ENCODE peak calls at places on chromosome 22, in five cellular contexts. One of them, this sample, is unnamed.
A peak's percentile ranks its signal among the peaks of the same experiment; 100 is the strongest.

GRCh38 chr22:19109198-19110063 is 12.8 kb downstream of the DGCR2 start:
- DNase-seq in MM.1S: peak; percentile 77
- DNase-seq in hepatocyte: peak; percentile 63
- DNase-seq in GM23248: peak; percentile 65
- DNase-seq in PC-3: no peak
- DNase-seq in this sample: peak; percentile 75

GRCh38 chr22:30940655-30941362 is 27.8 kb downstream of the MORC2 start:
- DNase-seq in MM.1S: no peak
- DNase-seq in hepatocyte: no peak
- DNase-seq in GM23248: no peak
- DNase-seq in PC-3: no peak
- DNase-seq in this sample: no peak

GRCh38 chr22:19714320-19715252 is at the start of gene SEPTIN5:
- DNase-seq in MM.1S: no peak
- DNase-seq in hepatocyte: no peak
- DNase-seq in GM23248: peak; percentile 50
- DNase-seq in PC-3: no peak
- DNase-seq in this sample: no peak

GRCh38 chr22:21947040-21948014 is 5.3 kb downstream of the PPM1F start:
- DNase-seq in MM.1S: no peak
- DNase-seq in hepatocyte: peak; percentile 57
- DNase-seq in GM23248: peak; percentile 75
- DNase-seq in PC-3: peak; percentile 19
- DNase-seq in this sample: no peak

GRCh38 chr22:49768511-49768910 is 59.2 kb downstream of the BRD1 start:
- DNase-seq in MM.1S: no peak
- DNase-seq in hepatocyte: no peak
- DNase-seq in GM23248: no peak
- DNase-seq in PC-3: no peak
- DNase-seq in this sample: no peak

GRCh38 chr22:40156001-40156516 is 21.7 kb upstream of the TNRC6B start:
- DNase-seq in MM.1S: peak; percentile 11
- DNase-seq in hepatocyte: peak; percentile 77
- DNase-seq in GM23248: peak; percentile 49
- DNase-seq in PC-3: peak; percentile 87
- DNase-seq in this sample: no peak

GRCh38 chr22:39278040-39278439 is 33.3 kb upstream of the PDGFB start:
- DNase-seq in MM.1S: no peak
- DNase-seq in hepatocyte: no peak
- DNase-seq in GM23248: peak; percentile 77
- DNase-seq in PC-3: peak; percentile 15
- DNase-seq in this sample: no peak

GRCh38 chr22:35352214-35353111 is 28.4 kb upstream of the HMOX1 start:
- DNase-seq in MM.1S: peak; percentile 80
- DNase-seq in hepatocyte: no peak
- DNase-seq in GM23248: peak; percentile 45
- DNase-seq in PC-3: peak; percentile 19
- DNase-seq in this sample: peak; percentile 91

GRCh38 chr22:35648066-35649025 is at the start of gene APOL6:
- DNase-seq in MM.1S: peak; percentile 86
- DNase-seq in hepatocyte: peak; percentile 75
- DNase-seq in GM23248: peak; percentile 85
- DNase-seq in PC-3: peak; percentile 68
- DNase-seq in this sample: peak; percentile 81

GRCh38 chr22:20248461-20248959 is 19.6 kb downstream of the RTN4R start:
- DNase-seq in MM.1S: no peak
- DNase-seq in hepatocyte: no peak
- DNase-seq in GM23248: no peak
- DNase-seq in PC-3: no peak
- DNase-seq in this sample: no peak

GRCh38 chr22:40753114-40753513 is 66.0 kb downstream of the SLC25A17 start:
- DNase-seq in MM.1S: no peak
- DNase-seq in hepatocyte: no peak
- DNase-seq in GM23248: no peak
- DNase-seq in PC-3: no peak
- DNase-seq in this sample: no peak

GRCh38 chr22:37806409-37807338 is 1.1 kb upstream of the GCAT start:
- DNase-seq in MM.1S: no peak
- DNase-seq in hepatocyte: peak; percentile 50
- DNase-seq in GM23248: peak; percentile 86
- DNase-seq in PC-3: peak; percentile 49
- DNase-seq in this sample: no peak

GRCh38 chr22:47168900-47169800 is 406.7 kb downstream of the TBC1D22A start:
- DNase-seq in MM.1S: no peak
- DNase-seq in hepatocyte: no peak
- DNase-seq in GM23248: peak; percentile 26
- DNase-seq in PC-3: peak; percentile 23
- DNase-seq in this sample: no peak

DNA sequence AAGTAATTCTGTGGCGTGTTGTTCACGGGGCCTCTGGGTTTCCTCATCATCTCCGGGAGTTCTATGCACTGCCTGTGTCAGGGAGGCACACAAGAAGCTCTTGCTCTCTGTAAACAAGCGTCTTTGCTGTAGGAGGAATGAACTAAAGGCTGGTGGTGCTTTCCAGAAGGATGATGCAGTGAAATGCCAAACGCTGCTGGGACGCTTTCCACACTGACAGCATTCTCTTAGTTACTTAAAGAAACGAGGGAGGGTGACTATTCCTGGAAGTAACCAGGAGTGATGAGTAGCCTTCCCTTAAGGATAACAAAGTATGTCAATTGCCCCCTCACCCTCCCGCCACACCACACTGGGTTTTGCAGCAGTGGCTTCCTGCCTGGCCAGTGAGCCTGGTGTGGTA is 38.5 kb upstream of the NUP50 start:
- DNase-seq in MM.1S: no peak
- DNase-seq in hepatocyte: peak; percentile 49
- DNase-seq in GM23248: peak; percentile 83
- DNase-seq in PC-3: no peak
- DNase-seq in this sample: no peak
- TF ChIP-seq EZH2phosphoT487 in MM.1S: no peak
- TF ChIP-seq EZH2phosphoT487 in hepatocyte: no peak
- TF ChIP-seq EZH2phosphoT487 in GM23248: no peak
- TF ChIP-seq EZH2phosphoT487 in PC-3: no peak
- TF ChIP-seq EZH2phosphoT487 in this sample: no peak

DNA sequence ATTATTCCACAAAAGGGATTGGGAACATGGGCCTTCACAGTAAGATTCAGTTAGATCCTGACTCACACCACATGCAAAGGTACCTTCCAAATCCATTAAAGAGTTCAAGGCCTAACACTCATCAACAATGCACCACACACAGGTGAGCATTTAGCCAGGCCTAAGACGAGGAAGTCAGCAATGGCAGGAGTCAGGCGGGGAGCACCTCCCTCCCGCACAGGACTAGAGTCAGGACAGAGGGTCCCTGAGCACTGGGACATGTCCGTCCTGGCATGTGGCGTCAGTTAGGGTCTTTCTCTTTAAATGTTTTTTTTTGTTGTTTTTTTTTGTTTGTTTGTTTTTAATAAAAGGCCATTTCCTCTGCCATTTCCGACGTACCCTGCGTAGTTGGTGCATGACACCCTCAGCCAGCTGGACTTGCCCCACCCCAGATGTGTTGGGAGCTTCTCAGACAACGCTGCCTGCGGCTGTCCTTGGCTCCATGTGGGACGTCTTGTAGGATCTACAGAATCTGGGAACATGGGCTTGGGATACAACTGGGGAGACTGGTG is 1458.6 kb downstream of the BRD1 start:
- DNase-seq in MM.1S: no peak
- DNase-seq in hepatocyte: no peak
- DNase-seq in GM23248: no peak
- DNase-seq in PC-3: no peak
- DNase-seq in this sample: no peak
- H2AFZ ChIP-seq in MM.1S: no peak overlapping the region
- H2AFZ ChIP-seq in hepatocyte: no peak overlapping the region
- H2AFZ ChIP-seq in GM23248: no peak overlapping the region
- H2AFZ ChIP-seq in PC-3: no peak overlapping the region
- H2AFZ ChIP-seq in this sample: no peak overlapping the region

GRCh38 chr22:32744560-32744959 is 56.9 kb upstream of the TIMP3 start:
- DNase-seq in MM.1S: no peak
- DNase-seq in hepatocyte: no peak
- DNase-seq in GM23248: no peak
- DNase-seq in PC-3: no peak
- DNase-seq in this sample: no peak

GRCh38 chr22:32745251-32745995 is 56.1 kb upstream of the TIMP3 start:
- DNase-seq in MM.1S: no peak
- DNase-seq in hepatocyte: peak; percentile 77
- DNase-seq in GM23248: peak; percentile 72
- DNase-seq in PC-3: peak; percentile 2
- DNase-seq in this sample: no peak

GRCh38 chr22:32746715-32747114 is 54.8 kb upstream of the TIMP3 start:
- DNase-seq in MM.1S: no peak
- DNase-seq in hepatocyte: no peak
- DNase-seq in GM23248: no peak
- DNase-seq in PC-3: no peak
- DNase-seq in this sample: no peak

GRCh38 chr22:32747588-32747987 is 53.9 kb upstream of the TIMP3 start:
- DNase-seq in MM.1S: no peak
- DNase-seq in hepatocyte: no peak
- DNase-seq in GM23248: no peak
- DNase-seq in PC-3: no peak
- DNase-seq in this sample: no peak

GRCh38 chr22:32745996-32746322 is 55.5 kb upstream of the TIMP3 start:
- DNase-seq in MM.1S: no peak
- DNase-seq in hepatocyte: no peak
- DNase-seq in GM23248: no peak
- DNase-seq in PC-3: no peak
- DNase-seq in this sample: no peak
- H3K4me2 ChIP-seq in MM.1S: no peak overlapping the region
- H3K4me2 ChIP-seq in hepatocyte: peak overlapping the region; percentile 71
- H3K4me2 ChIP-seq in GM23248: peak overlapping the region; percentile 78
- H3K4me2 ChIP-seq in PC-3: no peak overlapping the region
- H3K4me2 ChIP-seq in this sample: no peak overlapping the region

GRCh38 chr22:42721045-42721434 is 370 bp upstream of the A4GALT start:
- DNase-seq in MM.1S: no peak
- DNase-seq in hepatocyte: no peak
- DNase-seq in GM23248: peak; percentile 47
- DNase-seq in PC-3: no peak
- DNase-seq in this sample: no peak

GRCh38 chr22:42725606-42726355 is 5.1 kb upstream of the A4GALT start:
- DNase-seq in MM.1S: no peak
- DNase-seq in hepatocyte: no peak
- DNase-seq in GM23248: no peak
- DNase-seq in PC-3: no peak
- DNase-seq in this sample: no peak

GRCh38 chr22:42724062-42724461 is 3.4 kb upstream of the A4GALT start:
- DNase-seq in MM.1S: no peak
- DNase-seq in hepatocyte: no peak
- DNase-seq in GM23248: no peak
- DNase-seq in PC-3: no peak
- DNase-seq in this sample: no peak

GRCh38 chr22:42732071-42732470 is 11.4 kb upstream of the A4GALT start:
- DNase-seq in MM.1S: no peak
- DNase-seq in hepatocyte: no peak
- DNase-seq in GM23248: no peak
- DNase-seq in PC-3: no peak
- DNase-seq in this sample: no peak

DNA sequence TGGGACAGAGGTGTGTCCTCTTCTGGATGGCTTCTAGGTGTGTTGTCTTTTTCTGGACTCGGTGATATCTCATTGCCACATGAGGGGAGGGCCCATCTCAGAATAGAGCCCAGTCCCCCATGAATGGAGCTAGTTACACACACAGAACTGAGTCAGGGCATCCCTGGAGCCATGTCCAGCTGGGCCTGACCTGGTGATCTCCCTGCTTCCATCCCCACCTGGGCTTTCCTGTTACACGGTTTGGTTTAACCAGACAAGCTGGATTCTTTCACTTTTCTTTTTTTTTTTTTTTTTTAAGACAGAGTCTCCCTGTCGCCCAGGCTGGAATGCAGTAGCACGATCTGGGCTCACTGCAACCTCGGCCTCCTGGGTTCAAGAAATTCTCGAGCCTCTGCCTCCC is 6.1 kb upstream of the A4GALT start:
- DNase-seq in MM.1S: no peak
- DNase-seq in hepatocyte: no peak
- DNase-seq in GM23248: no peak
- DNase-seq in PC-3: no peak
- DNase-seq in this sample: no peak
- TF ChIP-seq EZH2phosphoT487 in MM.1S: no peak
- TF ChIP-seq EZH2phosphoT487 in hepatocyte: no peak
- TF ChIP-seq EZH2phosphoT487 in GM23248: no peak
- TF ChIP-seq EZH2phosphoT487 in PC-3: no peak
- TF ChIP-seq EZH2phosphoT487 in this sample: no peak

GRCh38 chr22:23110922-23111527 is 30.8 kb downstream of the RSPH14 start:
- DNase-seq in MM.1S: no peak
- DNase-seq in hepatocyte: peak; percentile 50
- DNase-seq in GM23248: no peak
- DNase-seq in PC-3: no peak
- DNase-seq in this sample: no peak
- H2AFZ ChIP-seq in MM.1S: no peak overlapping the region
- H2AFZ ChIP-seq in hepatocyte: no peak overlapping the region
- H2AFZ ChIP-seq in GM23248: no peak overlapping the region
- H2AFZ ChIP-seq in PC-3: no peak overlapping the region
- H2AFZ ChIP-seq in this sample: no peak overlapping the region

GRCh38 chr22:27461470-27461869 is 340.1 kb downstream of the MN1 start:
- DNase-seq in MM.1S: no peak
- DNase-seq in hepatocyte: no peak
- DNase-seq in GM23248: peak; percentile 96
- DNase-seq in PC-3: peak; percentile 70
- DNase-seq in this sample: no peak

GRCh38 chr22:27463121-27463520 is 338.4 kb downstream of the MN1 start:
- DNase-seq in MM.1S: no peak
- DNase-seq in hepatocyte: no peak
- DNase-seq in GM23248: peak; percentile 63
- DNase-seq in PC-3: no peak
- DNase-seq in this sample: no peak

GRCh38 chr22:27459955-27460354 is 341.6 kb downstream of the MN1 start:
- DNase-seq in MM.1S: no peak
- DNase-seq in hepatocyte: no peak
- DNase-seq in GM23248: peak; percentile 44
- DNase-seq in PC-3: no peak
- DNase-seq in this sample: no peak

GRCh38 chr22:27462190-27462589 is 339.4 kb downstream of the MN1 start:
- DNase-seq in MM.1S: no peak
- DNase-seq in hepatocyte: peak; percentile 44
- DNase-seq in GM23248: peak; percentile 66
- DNase-seq in PC-3: no peak
- DNase-seq in this sample: no peak

DNA sequence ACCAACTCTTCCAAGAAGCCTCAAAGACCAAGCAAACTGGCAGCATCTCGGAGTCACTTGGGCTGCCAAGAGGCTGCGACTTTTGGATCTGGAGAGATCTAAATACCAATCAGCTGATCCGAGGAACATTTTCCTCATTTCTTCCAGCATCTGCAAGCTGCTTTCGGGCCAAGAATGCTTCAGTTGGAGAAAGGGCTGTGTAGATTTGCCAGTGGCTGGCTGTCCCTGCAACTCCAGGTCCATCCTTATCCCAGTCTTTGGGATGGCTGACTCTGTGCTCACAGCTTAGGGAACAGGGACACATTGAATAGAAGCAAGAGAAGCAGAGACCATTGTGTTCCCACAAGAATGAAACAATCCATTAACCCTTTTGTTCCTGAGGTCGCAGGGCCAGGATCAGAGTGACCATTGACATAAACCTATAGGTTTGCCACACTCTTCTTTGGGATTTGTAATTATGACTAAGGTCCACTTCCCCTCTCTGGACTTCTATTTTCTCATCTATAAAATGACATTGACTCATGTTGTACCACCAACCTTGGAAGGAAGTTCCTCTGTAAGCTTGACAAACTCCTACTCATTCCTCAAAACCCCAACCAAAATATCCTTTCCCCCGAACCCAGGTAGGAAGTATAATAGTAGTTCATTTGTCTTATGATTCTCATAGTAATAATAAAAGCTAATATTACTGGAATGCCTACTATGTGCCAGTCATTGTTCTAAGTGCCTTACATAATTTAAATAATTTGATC is 340.8 kb downstream of the MN1 start:
- DNase-seq in MM.1S: no peak
- DNase-seq in hepatocyte: no peak
- DNase-seq in GM23248: peak; percentile 88
- DNase-seq in PC-3: peak; percentile 16
- DNase-seq in this sample: no peak
- H3K4me2 ChIP-seq in MM.1S: no peak overlapping the region
- H3K4me2 ChIP-seq in hepatocyte: no peak overlapping the region
- H3K4me2 ChIP-seq in GM23248: peak overlapping the region; percentile 59
- H3K4me2 ChIP-seq in PC-3: peak overlapping the region; percentile 41
- H3K4me2 ChIP-seq in this sample: no peak overlapping the region